ENCODE peak calls at places on chromosomes 6 and 20, in eight cellular contexts. D, F, Q, Z, R, S, X and B are unnamed samples.

GRCh38 chr20:41047975-41048305 is 19.3 kb downstream of the TOP1 start:
- DNase-seq in R (peak), S (no peak), X (no peak), D (no peak), F (no peak), Q (no peak), Z (no peak), B (no peak)

GRCh38 chr20:46814366-46815232 is 80.0 kb upstream of the EYA2 start:
- DNase-seq in R (no peak), S (peak), Z (no peak), X (peak), Q (peak), F (peak), D (no peak), B (peak)

GRCh38 chr6:136640132-136640915 is 90.1 kb upstream of the MAP7 start:
- DNase-seq in X (peak), Q (no peak), R (peak), D (no peak), F (peak), S (no peak), Z (no peak), B (no peak)

GRCh38 chr20:4053516-4053919 is 38.2 kb upstream of the RNF24 start:
- DNase-seq in X (peak), R (no peak), D (no peak), Q (no peak), Z (no peak), F (peak), S (no peak), B (no peak)

GRCh38 chr6:79334674-79335073 is 100.2 kb upstream of the HMGN3 start:
- DNase-seq in Q (no peak), R (no peak), F (peak), D (no peak), X (no peak), S (no peak), Z (no peak), B (no peak)

GRCh38 chr6:157861184-157861583 is 38.1 kb downstream of the SNX9 start:
- DNase-seq in Z (no peak), S (no peak), F (no peak), X (no peak), R (no peak), D (no peak), Q (no peak), B (no peak)

GRCh38 chr6:154134471-154135147 is 95.6 kb downstream of the OPRM1 start:
- DNase-seq in Q (no peak), F (no peak), D (no peak), R (no peak), Z (no peak), X (no peak), S (no peak), B (no peak)

GRCh38 chr20:8522191-8522590 is 390.1 kb downstream of the PLCB1 start:
- DNase-seq in S (no peak), D (no peak), R (no peak), X (no peak), F (no peak), Z (no peak), Q (no peak), B (no peak)

GRCh38 chr20:62900052-62900691 is 26.1 kb downstream of the DIDO1 start:
- DNase-seq in X (peak), Q (peak), Z (no peak), F (peak), R (peak), S (no peak), D (peak), B (no peak)

GRCh38 chr6:85114583-85114939 is 335.3 kb upstream of the NT5E start:
- DNase-seq in D (no peak), F (no peak), Q (no peak), R (no peak), S (no peak), X (no peak), Z (no peak), B (no peak)

GRCh38 chr6:11251553-11252358 is 19.3 kb upstream of the NEDD9 start:
- DNase-seq in F (peak), S (no peak), R (no peak), Z (peak), X (peak), D (no peak), Q (no peak), B (no peak)

GRCh38 chr20:50110141-50111047 is 2.6 kb downstream of the UBE2V1 start:
- DNase-seq in Q (no peak), S (no peak), X (no peak), Z (no peak), R (peak), D (no peak), F (peak), B (peak)

GRCh38 chr20:8545212-8545611 is 413.1 kb downstream of the PLCB1 start:
- DNase-seq in Q (no peak), R (no peak), S (peak), F (no peak), Z (no peak), X (peak), D (no peak), B (no peak)

GRCh38 chr6:141653590-141653989 is 479.1 kb upstream of the GJE1 start:
- DNase-seq in F (peak), S (no peak), X (no peak), Z (no peak), Q (no peak), D (no peak), R (peak), B (no peak)

GRCh38 chr20:17965042-17965697 is 3.4 kb downstream of the SNX5 start:
- DNase-seq in X (no peak), Z (no peak), S (no peak), D (peak), R (peak), F (no peak), Q (peak), B (no peak)

GRCh38 chr6:7282097-7282906 is 30.7 kb downstream of the SSR1 start:
- DNase-seq in X (no peak), D (no peak), Q (no peak), R (no peak), F (no peak), Z (no peak), S (no peak), B (no peak)

GRCh38 chr20:22795455-22795854 is 211.1 kb upstream of the FOXA2 start:
- DNase-seq in R (no peak), S (no peak), Q (no peak), F (no peak), D (no peak), X (no peak), Z (no peak), B (no peak)

GRCh38 chr6:170424634-170425126 is 118.1 kb downstream of the FAM120B start:
- DNase-seq in D (no peak), R (no peak), S (no peak), X (no peak), Z (no peak), Q (no peak), F (no peak), B (no peak)

GRCh38 chr6:4268171-4268570 is 132.8 kb upstream of the ECI2 start:
- DNase-seq in D (no peak), Q (no peak), Z (no peak), F (no peak), S (no peak), X (no peak), R (no peak), B (no peak)

GRCh38 chr20:57243480-57244220 is 22.8 kb downstream of the BMP7 start:
- DNase-seq in R (no peak), F (peak), Q (no peak), Z (no peak), S (no peak), D (no peak), X (no peak), B (no peak)

GRCh38 chr6:170136541-170137175 is 154.2 kb downstream of the DLL1 start:
- DNase-seq in X (no peak), R (no peak), Q (no peak), D (peak), Z (no peak), F (no peak), S (no peak), B (no peak)

GRCh38 chr6:17910178-17910577 is 77.3 kb downstream of the KIF13A start:
- DNase-seq in X (no peak), R (peak), D (no peak), F (no peak), S (no peak), Q (no peak), Z (no peak), B (no peak)

GRCh38 chr6:17905611-17906592 is 81.5 kb downstream of the KIF13A start:
- DNase-seq in Q (no peak), R (no peak), X (peak), S (no peak), D (no peak), F (peak), Z (no peak), B (no peak)

GRCh38 chr6:17908831-17909230 is 78.6 kb downstream of the KIF13A start:
- DNase-seq in Z (no peak), S (no peak), X (no peak), R (peak), D (no peak), Q (no peak), F (peak), B (no peak)

GRCh38 chr6:17904491-17905120 is 82.8 kb downstream of the KIF13A start:
- DNase-seq in D (no peak), R (no peak), Z (no peak), F (no peak), S (no peak), X (no peak), Q (no peak), B (no peak)

DNA sequence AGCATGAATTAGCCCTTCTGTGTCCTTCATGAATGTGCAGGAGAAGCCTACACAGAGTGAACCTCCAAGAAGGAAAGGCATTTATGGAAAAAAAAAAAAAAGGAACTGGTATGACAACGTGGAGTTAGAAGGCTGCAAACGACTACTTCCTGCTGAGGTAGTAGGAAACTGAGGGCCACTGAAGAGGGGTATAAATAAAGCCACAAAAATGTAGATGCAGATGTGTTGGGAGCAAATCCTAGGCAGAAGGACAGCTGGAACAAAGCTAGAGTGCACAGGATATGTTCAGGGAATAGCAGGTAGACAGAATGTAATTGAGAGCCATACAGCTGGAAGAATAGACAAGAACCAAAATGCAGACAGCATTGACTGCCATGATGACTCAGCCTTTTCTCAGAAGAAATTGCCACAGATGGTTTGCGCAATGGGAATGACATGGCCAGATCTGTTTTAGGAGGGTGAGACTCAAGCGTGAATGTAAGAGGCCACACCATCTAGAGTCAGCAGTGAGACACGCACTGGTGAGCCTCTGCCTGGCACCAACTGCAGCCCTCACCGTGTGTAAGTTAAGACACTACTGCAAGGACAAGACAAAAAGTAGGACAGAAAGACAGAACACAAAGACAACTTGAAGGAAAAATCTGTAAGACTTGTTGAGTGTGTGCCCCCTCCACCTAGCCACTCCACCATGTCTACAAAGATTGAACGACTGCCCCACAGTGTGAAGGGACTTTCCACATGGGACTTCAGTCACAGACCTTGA is 79.8 kb downstream of the KIF13A start:
- DNase-seq in D (peak), R (peak), S (peak), F (peak), Z (peak), Q (no peak), X (peak), B (peak)
- TF ChIP-seq CTCF in D (peak), R (peak), S (peak), F (peak), Z (no peak), Q (no peak), X (peak), B (peak)

GRCh38 chr20:51542033-51542893 is at the start of gene NFATC2:
- DNase-seq in Q (peak), D (peak), S (no peak), F (no peak), R (peak), X (no peak), Z (no peak), B (no peak)
- TF ChIP-seq CTCF in Q (peak), D (peak), S (no peak), F (no peak), R (peak), X (peak), Z (no peak), B (peak)

GRCh38 chr6:14742171-14742570 is 503.7 kb upstream of the JARID2 start:
- DNase-seq in F (no peak), Q (no peak), Z (no peak), X (no peak), S (no peak), D (no peak), R (no peak), B (no peak)

GRCh38 chr6:14742680-14743079 is 503.2 kb upstream of the JARID2 start:
- DNase-seq in S (no peak), Z (no peak), X (no peak), R (no peak), F (no peak), Q (no peak), D (no peak), B (no peak)

GRCh38 chr6:14743465-14744211 is 502.2 kb upstream of the JARID2 start:
- DNase-seq in R (peak), Q (no peak), Z (no peak), D (peak), F (peak), S (peak), X (peak), B (peak)

GRCh38 chr6:14744212-14744556 is 501.7 kb upstream of the JARID2 start:
- DNase-seq in F (no peak), R (no peak), X (no peak), Q (no peak), D (no peak), Z (no peak), S (no peak), B (no peak)

GRCh38 chr6:14743126-14743464 is 502.8 kb upstream of the JARID2 start:
- DNase-seq in Z (no peak), S (no peak), Q (no peak), F (no peak), D (no peak), R (no peak), X (no peak), B (no peak)
- TF ChIP-seq CTCF in Z (no peak), S (no peak), Q (no peak), F (no peak), D (no peak), R (no peak), X (no peak), B (no peak)

DNA sequence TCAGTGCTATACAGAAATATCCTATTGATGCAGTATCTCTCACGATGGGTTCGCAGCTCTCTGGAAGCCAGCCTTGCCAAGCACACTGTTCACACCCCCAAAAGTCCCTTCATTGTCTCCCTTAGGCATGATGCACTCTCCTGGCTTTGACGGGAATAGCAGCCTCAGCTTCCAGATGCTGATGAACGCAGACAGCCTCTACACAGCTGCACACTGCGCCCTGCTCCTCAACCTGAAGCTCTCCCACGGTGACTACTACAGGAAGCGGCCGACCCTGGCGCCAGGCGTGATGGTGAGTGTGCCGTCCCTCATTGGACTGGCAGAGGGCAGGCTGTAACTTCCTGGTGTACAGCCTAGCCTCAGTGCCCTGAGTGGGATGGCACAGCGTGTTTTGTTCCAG is 60.0 kb upstream of the PBOV1 start:
- DNase-seq in F (peak), D (no peak), Q (peak), Z (no peak), X (peak), S (no peak), R (peak), B (no peak)
- TF ChIP-seq CTCF in F (peak), D (no peak), Q (peak), Z (no peak), X (peak), S (peak), R (peak), B (peak)

GRCh38 chr6:109867970-109868358 is 110.1 kb upstream of the GPR6 start:
- DNase-seq in X (no peak), F (no peak), Q (no peak), Z (no peak), D (no peak), R (no peak), S (no peak), B (peak)
- TF ChIP-seq CTCF in X (no peak), F (no peak), Q (no peak), Z (no peak), D (no peak), R (no peak), S (no peak), B (no peak)

GRCh38 chr6:43629104-43629504 is at the start of gene GTPBP2:
- DNase-seq in Q (peak), S (peak), R (peak), F (peak), Z (peak), X (peak), D (peak), B (peak)
- TF ChIP-seq CTCF in Q (no peak), S (no peak), R (no peak), F (no peak), Z (no peak), X (no peak), D (no peak), B (no peak)

DNA sequence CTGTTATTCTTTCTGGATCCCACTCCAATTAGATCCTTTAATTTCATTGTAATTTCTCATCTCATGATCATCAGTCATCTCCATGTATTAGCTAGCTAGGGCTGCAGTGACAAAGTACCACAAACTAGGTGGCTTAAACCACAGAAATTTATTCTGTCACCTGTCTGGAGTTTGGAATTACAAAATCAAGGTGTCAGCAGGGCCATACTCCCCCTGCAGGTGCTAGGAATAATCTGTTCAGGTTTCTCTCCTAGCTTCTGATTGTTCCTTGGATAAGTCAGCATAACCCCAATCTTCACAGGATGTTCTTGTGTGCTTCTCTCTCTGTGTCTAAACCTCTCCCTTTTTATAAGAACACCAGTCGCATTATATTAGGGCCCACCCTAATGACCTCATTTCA is 40.4 kb downstream of the BEND6 start:
- DNase-seq in X (no peak), F (peak), Q (peak), Z (no peak), R (no peak), D (no peak), S (no peak), B (no peak)
- TF ChIP-seq CTCF in X (peak), F (peak), Q (peak), Z (no peak), R (no peak), D (no peak), S (no peak), B (no peak)

GRCh38 chr20:44799691-44800090 is 10.7 kb downstream of the RIMS4 start:
- DNase-seq in R (no peak), S (no peak), X (no peak), Q (no peak), D (no peak), Z (no peak), F (no peak), B (no peak)

GRCh38 chr20:44803383-44803941 is 6.9 kb downstream of the RIMS4 start:
- DNase-seq in D (no peak), Q (no peak), S (no peak), F (no peak), R (no peak), X (no peak), Z (no peak), B (no peak)

GRCh38 chr20:44802702-44803101 is 7.6 kb downstream of the RIMS4 start:
- DNase-seq in X (no peak), R (no peak), D (no peak), S (no peak), Q (no peak), F (no peak), Z (no peak), B (no peak)

GRCh38 chr20:44796758-44797457 is 13.4 kb downstream of the RIMS4 start:
- DNase-seq in S (no peak), Z (no peak), R (no peak), F (no peak), D (no peak), Q (no peak), X (no peak), B (no peak)

GRCh38 chr20:44800398-44801046 is 9.8 kb downstream of the RIMS4 start:
- DNase-seq in S (no peak), Z (no peak), Q (peak), R (peak), F (no peak), X (no peak), D (no peak), B (no peak)
- TF ChIP-seq CTCF in S (peak), Z (no peak), Q (peak), R (peak), F (no peak), X (peak), D (no peak), B (no peak)

GRCh38 chr6:162125659-162126058 is 601.9 kb downstream of the PRKN start:
- DNase-seq in R (no peak), Z (no peak), F (no peak), Q (no peak), D (no peak), S (no peak), X (no peak), B (no peak)

GRCh38 chr6:162119349-162119748 is 608.2 kb downstream of the PRKN start:
- DNase-seq in F (peak), S (no peak), X (peak), Z (no peak), Q (peak), D (no peak), R (peak), B (no peak)

GRCh38 chr6:162118706-162119105 is 608.9 kb downstream of the PRKN start:
- DNase-seq in R (no peak), Z (no peak), F (no peak), D (no peak), X (no peak), S (no peak), Q (no peak), B (no peak)

GRCh38 chr6:162124710-162125435 is 602.7 kb downstream of the PRKN start:
- DNase-seq in S (no peak), Q (no peak), F (no peak), Z (no peak), D (no peak), R (no peak), X (no peak), B (no peak)

GRCh38 chr6:162123797-162124196 is 603.8 kb downstream of the PRKN start:
- DNase-seq in Z (no peak), Q (peak), D (no peak), S (no peak), F (no peak), X (no peak), R (peak), B (no peak)
- TF ChIP-seq CTCF in Z (no peak), Q (peak), D (no peak), S (peak), F (no peak), X (peak), R (peak), B (peak)